ENCODE peak calls at places on chromosomes 4 and X, in seven cellular contexts. N, S, F, A, Y, G and I are unnamed samples.

GRCh38 chr4:76909711-76910110 is 11.8 kb upstream of the SOWAHB start:
- DNase-seq in G (no peak), A (no peak), S (no peak), N (no peak), F (no peak), Y (no peak), I (no peak)

GRCh38 chr4:141417387-141417786 is 196.7 kb downstream of the ZNF330 start:
- DNase-seq in N (peak), G (no peak), F (no peak), Y (no peak), A (no peak), S (no peak), I (no peak)

GRCh38 chrX:96756491-96756890 is 71.8 kb downstream of the DIAPH2 start:
- DNase-seq in S (no peak), A (no peak), G (no peak), F (no peak), Y (no peak), N (no peak), I (no peak)

GRCh38 chrX:20361890-20362262 is 95.2 kb upstream of the RPS6KA3 start:
- DNase-seq in A (no peak), Y (peak), F (no peak), G (no peak), N (peak), S (no peak), I (no peak)

GRCh38 chrX:323721-324628 is 5.4 kb upstream of the GTPBP6 start:
- DNase-seq in F (peak), Y (no peak), S (no peak), A (peak), N (peak), G (peak), I (peak)

GRCh38 chr4:154818230-154818629 is 37.2 kb downstream of the RBM46 start:
- DNase-seq in G (no peak), A (no peak), F (no peak), S (no peak), Y (no peak), N (peak), I (no peak)

GRCh38 chr4:89929425-89930272 is 35.0 kb downstream of the MMRN1 start:
- DNase-seq in Y (no peak), F (no peak), G (no peak), N (peak), A (no peak), S (no peak), I (no peak)

GRCh38 chr4:8410641-8411271 is 29.8 kb downstream of the ACOX3 start:
- DNase-seq in S (peak), F (peak), N (peak), G (no peak), Y (peak), A (no peak), I (peak)

GRCh38 chr4:109702950-109703663 is at the start of gene CASP6:
- DNase-seq in Y (peak), N (peak), S (peak), A (peak), F (peak), G (peak), I (peak)

GRCh38 chr4:188031751-188032150 is 36.2 kb downstream of the ZFP42 start:
- DNase-seq in N (no peak), G (no peak), A (no peak), S (no peak), Y (no peak), F (peak), I (no peak)

GRCh38 chrX:107674480-107675364 is 46.4 kb downstream of the PRPS1 start:
- DNase-seq in S (no peak), A (peak), N (peak), Y (peak), F (no peak), G (no peak), I (peak)

GRCh38 chr4:74292111-74292870 is 16.0 kb upstream of the EPGN start:
- DNase-seq in N (no peak), S (no peak), Y (no peak), G (no peak), A (no peak), F (no peak), I (no peak)

GRCh38 chr4:108342325-108342986 is 173.7 kb upstream of the LEF1 start:
- DNase-seq in A (no peak), S (no peak), G (no peak), N (no peak), F (no peak), Y (no peak), I (no peak)

GRCh38 chrX:35380808-35381700 is 417.1 kb upstream of the MAGEB16 start:
- DNase-seq in N (peak), S (no peak), Y (no peak), G (no peak), A (no peak), F (no peak), I (no peak)

GRCh38 chrX:24494544-24495113 is 29.5 kb downstream of the PDK3 start:
- DNase-seq in Y (peak), F (no peak), G (peak), A (no peak), N (peak), S (no peak), I (no peak)

GRCh38 chr4:154082760-154083530 is 294.1 kb upstream of the SFRP2 start:
- DNase-seq in F (peak), G (no peak), A (no peak), N (no peak), Y (no peak), S (no peak), I (no peak)

GRCh38 chrX:112841114-112841819 is 636 bp upstream of the AMOT start:
- DNase-seq in Y (peak), S (peak), G (peak), A (peak), F (peak), N (peak), I (peak)

GRCh38 chrX:77431227-77431626 is 16.0 kb upstream of the FGF16 start:
- DNase-seq in A (no peak), Y (peak), S (no peak), N (peak), F (no peak), G (peak), I (no peak)

GRCh38 chr4:893276-893994 is 38.7 kb downstream of the GAK start:
- DNase-seq in G (no peak), Y (no peak), F (no peak), N (no peak), S (no peak), A (no peak), I (no peak)

GRCh38 chrX:123464709-123465108 is 268.1 kb downstream of the THOC2 start:
- DNase-seq in S (no peak), F (no peak), N (no peak), A (no peak), G (no peak), Y (no peak), I (no peak)

GRCh38 chrX:107599371-107599970 is 28.8 kb upstream of the PRPS1 start:
- DNase-seq in S (no peak), F (no peak), Y (no peak), N (peak), A (no peak), G (no peak), I (no peak)

DNA sequence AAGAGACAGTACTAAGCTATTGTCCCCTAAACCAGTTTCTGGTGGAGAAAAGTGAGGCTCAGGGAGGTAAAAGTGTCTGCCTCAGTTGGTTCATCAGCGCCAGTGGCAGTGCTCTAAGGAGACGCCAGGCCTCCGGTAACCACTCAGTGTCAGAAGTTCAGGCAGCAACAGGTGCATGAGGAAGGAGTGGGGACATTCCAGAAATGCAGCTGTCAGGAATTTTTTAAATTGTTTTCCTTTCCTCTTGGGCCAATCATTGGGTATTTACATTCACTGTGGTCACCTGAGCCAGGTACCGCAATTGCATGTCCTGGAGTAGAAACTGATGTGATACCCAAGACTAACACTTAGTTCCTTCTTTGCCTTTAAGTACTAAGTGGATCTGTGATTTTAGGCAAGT is 40.2 kb upstream of the HS3ST1 start:
- DNase-seq in A (no peak), G (no peak), N (no peak), Y (no peak), S (no peak), F (no peak), I (no peak)
- TF ChIP-seq CTCF in A (no peak), G (no peak), N (no peak), Y (no peak), S (no peak), F (no peak), I (no peak)

GRCh38 chr4:3397128-3397527 is 44.6 kb upstream of the HGFAC start:
- DNase-seq in N (no peak), F (no peak), Y (no peak), G (no peak), S (no peak), A (no peak), I (no peak)

GRCh38 chr4:3401436-3402171 is 40.2 kb upstream of the HGFAC start:
- DNase-seq in A (no peak), G (no peak), Y (no peak), N (no peak), S (no peak), F (no peak), I (no peak)

GRCh38 chr4:3396611-3397010 is 45.2 kb upstream of the HGFAC start:
- DNase-seq in F (no peak), A (no peak), G (no peak), S (no peak), Y (no peak), N (no peak), I (no peak)

GRCh38 chr4:3402409-3403103 is 39.2 kb upstream of the HGFAC start:
- DNase-seq in N (peak), S (no peak), G (peak), A (no peak), F (no peak), Y (no peak), I (no peak)

DNA sequence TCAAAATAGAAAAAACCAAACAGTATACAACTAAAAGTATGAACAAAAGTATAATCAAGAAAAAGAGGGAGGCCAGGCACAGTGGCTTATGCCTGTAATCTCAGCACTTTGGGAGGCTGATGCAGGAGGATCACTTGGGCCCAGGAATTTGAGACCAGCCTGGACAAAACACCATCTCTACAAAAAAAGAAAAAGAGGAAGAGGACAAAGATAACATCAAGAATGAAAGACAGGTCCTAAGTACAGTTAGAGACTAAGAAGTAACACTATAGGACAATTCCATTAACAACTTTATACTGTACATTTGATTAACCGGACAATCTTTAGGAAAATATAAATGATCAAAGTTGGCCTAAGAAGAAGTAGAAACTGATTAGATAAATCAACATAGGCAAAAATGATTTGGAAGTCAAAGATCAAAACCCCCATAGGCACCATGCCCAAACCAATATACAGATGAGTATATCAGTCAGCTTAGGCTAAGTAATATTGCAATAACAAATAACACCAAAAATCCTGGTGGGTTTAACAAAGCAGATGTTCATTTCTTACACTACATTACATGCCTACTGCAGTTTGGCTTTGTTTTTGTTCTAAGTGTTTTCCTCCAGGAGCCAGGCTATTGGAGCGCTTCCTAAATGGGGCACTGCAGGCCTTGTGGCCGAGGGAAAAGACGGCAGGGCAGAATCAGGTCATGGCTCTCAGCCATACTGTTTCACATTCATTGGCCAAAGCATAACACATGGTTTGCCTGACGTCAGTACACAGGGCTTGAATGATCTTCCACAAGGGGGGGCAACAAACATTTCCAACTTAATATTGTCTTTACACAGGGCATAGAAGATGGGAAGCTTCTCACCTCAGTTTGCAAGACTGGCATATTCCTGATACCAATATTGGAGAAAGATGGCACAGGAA is 42.2 kb upstream of the HGFAC start:
- DNase-seq in S (no peak), A (no peak), F (no peak), Y (no peak), G (no peak), N (peak), I (no peak)
- TF ChIP-seq CTCF in S (no peak), A (no peak), F (no peak), Y (no peak), G (no peak), N (peak), I (no peak)

GRCh38 chrX:47093248-47093647 is 15.0 kb downstream of the RGN start:
- DNase-seq in S (no peak), G (no peak), Y (no peak), A (no peak), N (peak), F (no peak), I (no peak)
- TF ChIP-seq CTCF in S (peak), G (peak), Y (peak), A (no peak), N (peak), F (no peak), I (peak)

GRCh38 chr4:25703731-25704388 is 48.2 kb downstream of the SLC34A2 start:
- DNase-seq in N (no peak), A (no peak), G (no peak), Y (no peak), F (no peak), S (no peak), I (no peak)

GRCh38 chr4:25697516-25697915 is 41.9 kb downstream of the SLC34A2 start:
- DNase-seq in N (no peak), A (no peak), F (no peak), S (no peak), Y (no peak), G (no peak), I (no peak)

GRCh38 chr4:25704516-25704915 is 48.9 kb downstream of the SLC34A2 start:
- DNase-seq in S (no peak), A (no peak), F (no peak), N (no peak), Y (no peak), G (no peak), I (no peak)

DNA sequence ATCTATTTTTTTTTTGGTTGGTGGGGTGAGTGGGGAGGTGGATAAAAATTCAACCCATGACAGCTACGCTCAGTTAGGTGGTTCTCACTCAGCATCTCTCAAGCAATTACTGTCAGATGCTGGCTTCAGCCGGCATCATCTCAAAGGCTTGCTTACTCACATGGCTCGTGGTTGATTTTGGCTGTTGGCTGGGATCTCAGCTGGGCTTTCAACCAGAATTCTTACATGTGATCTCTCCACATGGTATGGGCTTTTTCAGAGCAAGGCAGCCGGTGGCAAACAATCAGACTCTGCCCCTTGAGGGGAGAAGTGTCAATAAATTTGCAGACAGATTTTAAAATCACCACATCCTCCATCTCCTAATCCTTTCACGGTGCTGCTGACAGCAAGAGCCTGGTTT is 47.2 kb downstream of the SLC34A2 start:
- DNase-seq in A (no peak), F (no peak), N (peak), Y (peak), S (no peak), G (peak), I (no peak)
- TF ChIP-seq CTCF in A (no peak), F (no peak), N (no peak), Y (no peak), S (no peak), G (no peak), I (no peak)

DNA sequence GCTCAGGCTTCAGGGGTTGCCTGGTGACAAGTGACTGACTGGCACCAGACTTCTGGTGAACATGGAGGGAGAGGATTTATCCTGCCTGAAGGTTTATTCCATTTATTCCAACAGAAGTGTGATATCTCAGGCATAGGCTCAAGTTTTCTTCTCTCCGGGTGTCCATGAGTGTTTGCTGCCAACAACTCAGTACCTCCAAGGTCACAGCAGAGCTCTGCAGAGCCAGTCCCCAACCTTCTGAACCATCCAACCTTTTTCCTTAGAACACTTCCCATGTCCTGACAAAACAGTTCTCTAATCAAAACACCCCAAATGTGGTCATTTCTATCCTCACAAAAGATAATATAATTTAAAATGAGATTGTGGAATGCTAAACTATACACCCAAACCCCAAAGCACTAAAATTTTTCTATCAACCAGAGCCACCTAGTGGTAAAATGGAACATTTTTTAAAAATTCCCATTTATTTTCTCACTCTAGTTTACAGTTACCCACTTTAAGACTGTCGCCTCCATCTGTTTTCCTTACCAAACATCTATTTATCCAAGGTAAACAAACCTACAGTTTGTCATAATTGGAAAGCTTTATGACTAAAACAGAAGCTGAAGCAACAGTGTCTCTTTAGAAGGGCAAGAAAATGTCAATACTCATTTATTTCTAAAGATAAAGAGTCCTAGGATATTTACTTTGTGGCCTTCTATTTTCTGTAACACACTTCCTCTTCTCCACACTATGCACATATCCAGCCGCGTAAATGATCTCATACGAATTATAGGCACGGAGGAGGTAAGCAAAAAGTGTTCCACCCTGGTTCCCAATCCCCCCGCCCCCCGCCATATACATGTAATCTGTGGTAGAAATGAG is 39.5 kb downstream of the TMEM154 start:
- DNase-seq in S (no peak), N (peak), Y (no peak), F (no peak), A (no peak), G (no peak), I (no peak)
- TF ChIP-seq CTCF in S (peak), N (peak), Y (peak), F (peak), A (peak), G (peak), I (peak)

DNA sequence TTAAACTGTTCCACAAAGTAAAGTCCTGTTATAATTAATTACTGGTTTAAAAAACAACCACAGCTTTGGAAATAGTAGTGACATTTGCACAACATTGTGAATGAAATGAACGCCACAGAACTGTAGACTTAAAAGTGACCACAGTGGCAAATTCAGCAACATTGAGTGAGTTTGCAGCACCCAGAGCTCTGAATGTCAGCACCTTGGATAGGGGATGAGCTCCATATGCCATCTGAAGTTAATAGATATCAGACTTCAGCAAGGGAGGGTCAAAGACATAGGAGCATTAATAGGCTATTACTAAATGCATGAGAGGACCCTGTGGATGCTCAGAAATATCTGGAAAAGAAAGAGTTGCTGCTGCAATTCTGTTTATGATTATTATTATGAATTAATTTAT is 55.3 kb upstream of the KCNIP4 start:
- DNase-seq in F (no peak), A (no peak), G (no peak), S (no peak), Y (no peak), N (no peak), I (peak)
- TF ChIP-seq CTCF in F (no peak), A (no peak), G (no peak), S (no peak), Y (no peak), N (no peak), I (no peak)

GRCh38 chr4:168057412-168057811 is 34.9 kb upstream of the ANXA10 start:
- DNase-seq in F (no peak), A (no peak), G (no peak), Y (no peak), N (no peak), S (no peak), I (no peak)
- TF ChIP-seq CTCF in F (no peak), A (no peak), G (no peak), Y (no peak), N (no peak), S (no peak), I (no peak)

GRCh38 chr4:136301773-136302172 is 1230.5 kb downstream of the PCDH18 start:
- DNase-seq in A (no peak), F (no peak), N (no peak), S (no peak), Y (no peak), G (no peak), I (no peak)
- TF ChIP-seq CTCF in A (no peak), F (no peak), N (no peak), S (no peak), Y (no peak), G (no peak), I (no peak)

DNA sequence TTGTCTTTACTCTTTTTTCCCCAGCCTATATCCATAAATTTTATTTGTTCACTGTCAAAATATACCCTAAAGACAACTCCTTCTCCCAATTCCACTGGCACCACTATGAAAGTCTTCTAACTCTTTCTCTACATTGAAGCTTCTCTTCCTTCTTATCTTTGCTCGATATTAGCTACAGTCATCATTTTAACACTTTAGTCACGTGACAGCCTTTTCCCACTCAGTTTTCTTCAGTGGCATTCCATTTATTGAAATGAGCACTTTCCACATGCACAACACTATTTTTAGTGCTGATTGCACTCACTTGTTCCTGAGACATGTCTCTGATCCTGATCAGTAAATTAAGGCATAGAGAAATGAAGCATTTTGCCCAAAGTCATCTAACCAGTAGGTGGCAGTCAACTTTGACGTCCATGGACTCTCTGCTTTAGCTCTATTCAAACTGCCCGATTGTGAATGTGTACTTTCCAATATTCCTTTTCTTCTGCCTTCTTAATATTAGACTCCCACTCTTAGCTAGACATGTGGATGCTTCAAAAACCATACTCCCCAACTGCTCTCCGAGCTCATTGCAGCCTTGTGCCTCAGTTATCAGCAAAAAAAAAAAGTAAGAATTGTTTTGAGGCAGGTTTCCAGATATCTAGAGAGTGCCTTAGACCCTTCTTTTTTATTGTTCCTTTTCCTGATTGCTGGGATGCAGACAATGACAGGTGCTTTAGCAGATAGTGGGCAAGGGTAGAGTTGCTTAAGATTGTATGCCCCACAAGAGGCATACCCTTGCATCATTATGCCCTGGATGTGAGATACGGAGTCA is 394.4 kb upstream of the ADGRL3 start:
- DNase-seq in G (no peak), F (no peak), S (no peak), A (no peak), Y (no peak), N (peak), I (peak)
- TF ChIP-seq CTCF in G (no peak), F (peak), S (peak), A (no peak), Y (peak), N (peak), I (peak)